ENCODE peak calls at places on chromosomes 6 and 20, in six cellular contexts. N is left cardiac atrium; B is activated naive CD4-positive, alpha-beta T cell treated with anti-CD3 and anti-CD28 coated beads, Interleukin-2, amount 50 U/mL, for 72 hours; J is pancreas; U is left lung; K is T-helper 17 cell. E is an unnamed sample.

GRCh38 chr6:128914051-128914450 is 31.1 kb downstream of the LAMA2 start:
- ATAC-seq in N (no peak), B (no peak), J (no peak), U (no peak), K (no peak), E (no peak)

GRCh38 chr20:1667510-1668085 is 10.0 kb upstream of the SIRPG start:
- ATAC-seq in N (no peak), B (peak), J (no peak), U (no peak), K (no peak), E (no peak)

GRCh38 chr6:31401403-31401802 is 2.0 kb upstream of the MICA start:
- ATAC-seq in N (peak), B (no peak), J (peak), U (peak), K (no peak), E (peak)

GRCh38 chr6:118507636-118508035 is 40.5 kb upstream of the PLN start:
- ATAC-seq in N (no peak), B (no peak), J (no peak), U (no peak), K (no peak), E (no peak)

GRCh38 chr6:25726122-25726911 is 28.2 kb upstream of the SLC17A4 start:
- ATAC-seq in N (no peak), B (no peak), J (no peak), U (peak), K (no peak), E (no peak)

GRCh38 chr20:22795455-22795854 is 211.1 kb upstream of the FOXA2 start:
- ATAC-seq in N (peak), B (no peak), J (no peak), U (no peak), K (no peak), E (no peak)

GRCh38 chr20:32607727-32608663 is 22.9 kb upstream of the NOL4L start:
- ATAC-seq in N (no peak), B (no peak), J (no peak), U (peak), K (no peak), E (no peak)

GRCh38 chr6:151299009-151299408 is 59.2 kb downstream of the AKAP12 start:
- ATAC-seq in N (no peak), B (no peak), J (no peak), U (no peak), K (no peak), E (no peak)

GRCh38 chr20:17587831-17588230 is 18.0 kb downstream of the DSTN start:
- ATAC-seq in N (no peak), B (no peak), J (no peak), U (no peak), K (no peak), E (no peak)

GRCh38 chr6:54361734-54362133 is 53.5 kb downstream of the TINAG start:
- ATAC-seq in N (no peak), B (no peak), J (no peak), U (no peak), K (no peak), E (peak)

GRCh38 chr20:37516697-37517370 is 4.2 kb upstream of the NNAT start:
- ATAC-seq in N (no peak), B (no peak), J (no peak), U (peak), K (no peak), E (no peak)

GRCh38 chr6:72620866-72621242 is 1.0 kb upstream of the KCNQ5 start:
- ATAC-seq in N (no peak), B (no peak), J (peak), U (no peak), K (no peak), E (no peak)

GRCh38 chr6:142702501-142703460 is 242.2 kb downstream of the HIVEP2 start:
- ATAC-seq in N (peak), B (no peak), J (peak), U (peak), K (peak), E (peak)

GRCh38 chr20:20480689-20481088 is 112.8 kb downstream of the INSM1 start:
- ATAC-seq in N (peak), B (peak), J (peak), U (peak), K (no peak), E (peak)

GRCh38 chr20:62246872-62247652 is 8.7 kb downstream of the OSBPL2 start:
- ATAC-seq in N (peak), B (no peak), J (peak), U (peak), K (no peak), E (no peak)

GRCh38 chr6:14316911-14317535 is 199.5 kb downstream of the CD83 start:
- ATAC-seq in N (no peak), B (peak), J (peak), U (peak), K (no peak), E (no peak)

GRCh38 chr6:167858086-167858591 is 31.4 kb downstream of the AFDN start:
- ATAC-seq in N (peak), B (no peak), J (peak), U (peak), K (no peak), E (no peak)

GRCh38 chr6:39225543-39225942 is 3.7 kb downstream of the KCNK5 start:
- ATAC-seq in N (no peak), B (no peak), J (no peak), U (peak), K (no peak), E (peak)

GRCh38 chr20:62365814-62366369 is 1.2 kb downstream of the LAMA5 start:
- ATAC-seq in N (peak), B (no peak), J (peak), U (peak), K (no peak), E (peak)

GRCh38 chr20:2617099-2617714 is 35.2 kb upstream of the NOP56 start:
- ATAC-seq in N (no peak), B (no peak), J (no peak), U (no peak), K (no peak), E (no peak)

GRCh38 chr6:106872044-106872443 is 102.5 kb downstream of the CD24 start:
- ATAC-seq in N (no peak), B (no peak), J (no peak), U (no peak), K (no peak), E (no peak)

GRCh38 chr6:157539421-157539822 is 158.4 kb downstream of the ZDHHC14 start:
- ATAC-seq in N (no peak), B (no peak), J (no peak), U (no peak), K (no peak), E (no peak)

GRCh38 chr6:168198302-168199180 is 119.5 kb upstream of the FRMD1 start:
- ATAC-seq in N (no peak), B (no peak), J (no peak), U (no peak), K (no peak), E (no peak)

GRCh38 chr6:102679844-102680243 is 1286.3 kb downstream of the GRIK2 start:
- ATAC-seq in N (no peak), B (no peak), J (no peak), U (no peak), K (no peak), E (no peak)

E was measured in esophagus mucosa.